ENCODE peak calls at places on chromosomes 13 and 19, in seven cellular contexts. C is gastrocnemius medialis, B is colonic mucosa, R is left ventricle myocardium inferior, P is PC-9, T is PC-3, J is IMR-90. Q is an unnamed sample.

GRCh38 chr19:30056580-30056979 is 114.5 kb downstream of the URI1 start:
- DNase-seq in C (no peak), B (no peak), R (no peak), P (no peak), T (no peak), J (no peak), Q (no peak)

GRCh38 chr19:6362024-6362344 is 653 bp downstream of the CLPP start:
- DNase-seq in C (no peak), B (peak), R (no peak), P (no peak), T (no peak), J (no peak), Q (peak)

GRCh38 chr19:10379880-10380310 is 477 bp downstream of the TYK2 start:
- DNase-seq in C (no peak), B (no peak), R (no peak), P (no peak), T (no peak), J (no peak), Q (no peak)

GRCh38 chr19:19239675-19240074 is 27.9 kb downstream of the NCAN start:
- DNase-seq in C (no peak), B (no peak), R (no peak), P (no peak), T (no peak), J (no peak), Q (no peak)

GRCh38 chr19:51089786-51090185 is 7.1 kb upstream of the KLK14 start:
- DNase-seq in C (no peak), B (no peak), R (no peak), P (no peak), T (no peak), J (no peak), Q (no peak)

GRCh38 chr19:13987101-13987890 is 18.8 kb downstream of the RFX1 start:
- DNase-seq in C (peak), B (no peak), R (peak), P (no peak), T (no peak), J (no peak), Q (no peak)

GRCh38 chr19:51394045-51394836 is 3.9 kb upstream of the C19orf84 start:
- DNase-seq in C (peak), B (peak), R (peak), P (peak), T (peak), J (peak), Q (peak)

GRCh38 chr13:79935121-79935520 is 405.8 kb downstream of the SPRY2 start:
- DNase-seq in C (no peak), B (no peak), R (no peak), P (no peak), T (no peak), J (peak), Q (no peak)

GRCh38 chr13:111323950-111324651 is 3.7 kb downstream of the TEX29 start:
- DNase-seq in C (no peak), B (no peak), R (no peak), P (no peak), T (no peak), J (peak), Q (peak)

GRCh38 chr19:49020931-49021895 is 2.9 kb downstream of the CGB3 start:
- DNase-seq in C (no peak), B (no peak), R (no peak), P (no peak), T (peak), J (peak), Q (no peak)

GRCh38 chr19:55519461-55520311 is 17.2 kb downstream of the SBK2 start:
- DNase-seq in C (peak), B (no peak), R (no peak), P (no peak), T (peak), J (peak), Q (no peak)

DNA sequence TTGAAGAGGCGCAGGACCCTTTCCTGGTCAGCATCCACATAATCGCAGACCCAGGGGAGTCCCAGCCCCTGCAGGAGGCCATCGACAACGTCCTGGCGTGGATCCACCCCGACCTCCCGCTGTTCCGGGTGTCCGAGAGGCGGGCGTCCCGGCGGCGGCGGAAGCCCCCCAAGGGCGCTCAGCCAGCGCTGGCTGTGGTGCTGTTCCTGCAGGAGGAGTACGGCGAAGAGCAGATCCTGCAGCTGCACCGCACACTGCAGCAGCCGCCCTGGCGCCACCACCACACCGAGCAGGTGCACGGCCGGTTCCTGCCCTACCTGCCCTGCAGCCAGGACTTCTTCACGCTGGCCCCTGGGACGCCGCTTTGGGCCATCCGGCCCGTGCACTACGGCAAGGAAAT is 29.3 kb downstream of the FAM124A start:
- DNase-seq in C (no peak), B (no peak), R (no peak), P (no peak), T (no peak), J (no peak), Q (no peak)
- H3K27ac ChIP-seq in C (no peak), B (no peak), R (no peak), P (no peak), T (no peak), J (no peak), Q (no peak)

GRCh38 chr19:42567567-42567966 is 27.2 kb downstream of the CEACAM8 start:
- DNase-seq in C (no peak), B (no peak), R (no peak), P (no peak), T (no peak), J (no peak), Q (no peak)

GRCh38 chr19:42573642-42574041 is 21.1 kb downstream of the CEACAM8 start:
- DNase-seq in C (no peak), B (no peak), R (no peak), P (no peak), T (no peak), J (no peak), Q (no peak)

GRCh38 chr19:42571136-42571535 is 23.6 kb downstream of the CEACAM8 start:
- DNase-seq in C (no peak), B (no peak), R (no peak), P (no peak), T (no peak), J (no peak), Q (no peak)

GRCh38 chr19:42568006-42568405 is 26.7 kb downstream of the CEACAM8 start:
- DNase-seq in C (no peak), B (no peak), R (no peak), P (no peak), T (no peak), J (no peak), Q (no peak)

GRCh38 chr19:42569193-42569592 is 25.5 kb downstream of the CEACAM8 start:
- DNase-seq in C (no peak), B (no peak), R (no peak), P (no peak), T (no peak), J (no peak), Q (no peak)
- H3K27ac ChIP-seq in C (no peak), B (no peak), R (no peak), P (no peak), T (no peak), J (no peak), Q (no peak)

DNA sequence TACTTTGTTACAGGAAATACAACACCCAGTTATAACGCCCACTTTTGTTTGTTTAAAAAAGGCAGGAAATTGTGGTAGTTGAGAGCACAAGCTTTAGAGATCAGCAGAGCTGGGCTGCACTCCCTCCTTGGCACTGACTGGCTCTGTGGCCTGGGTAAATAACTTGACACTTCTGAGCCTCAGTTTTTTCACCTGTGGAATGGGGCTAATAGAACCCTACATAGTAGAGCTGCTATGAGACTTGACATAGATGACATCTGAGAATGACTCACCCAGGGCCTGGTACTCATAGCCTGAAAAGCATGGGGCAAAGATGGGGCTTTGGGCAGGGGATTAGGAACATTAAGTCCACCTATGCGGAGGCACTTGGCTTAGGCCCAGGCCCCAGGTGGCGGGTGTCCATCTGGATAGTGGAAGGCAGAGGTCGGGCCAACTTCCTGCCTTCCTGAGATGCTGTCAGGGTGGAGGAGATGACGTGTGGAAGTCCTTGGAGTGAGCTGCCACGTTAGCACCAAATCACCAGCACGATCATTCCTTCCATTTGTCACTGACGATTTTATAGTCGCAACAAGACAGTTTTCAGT is 159.1 kb downstream of the KATNAL1 start:
- DNase-seq in C (no peak), B (no peak), R (no peak), P (no peak), T (no peak), J (no peak), Q (no peak)
- H3K27ac ChIP-seq in C (no peak), B (no peak), R (no peak), P (no peak), T (no peak), J (no peak), Q (no peak)

GRCh38 chr13:46374710-46375109 is 12.3 kb downstream of the RUBCNL start:
- DNase-seq in C (no peak), B (no peak), R (no peak), P (no peak), T (peak), J (no peak), Q (no peak)
- H3K27ac ChIP-seq in C (no peak), B (peak), R (no peak), P (no peak), T (no peak), J (no peak), Q (no peak)

DNA sequence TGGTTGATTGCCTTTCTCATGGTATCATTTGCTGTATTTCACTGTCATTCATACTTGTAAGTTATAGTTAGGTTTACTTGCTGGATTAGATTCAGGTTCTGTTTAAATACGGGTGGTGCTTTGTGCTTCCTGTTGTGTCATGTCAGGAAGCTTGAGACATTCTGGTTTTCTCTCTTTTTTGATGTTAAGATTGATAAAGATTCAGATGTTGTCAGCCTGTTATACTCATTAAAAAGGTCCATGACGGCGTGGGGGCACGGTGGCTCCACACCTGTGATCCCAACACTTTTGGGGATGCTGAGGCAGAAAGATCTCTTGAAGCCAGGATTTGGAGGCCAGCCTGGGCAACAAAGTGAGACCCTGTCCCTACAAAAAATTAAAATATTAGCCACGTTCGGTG is 45.7 kb downstream of the NAA16 start:
- DNase-seq in C (no peak), B (no peak), R (no peak), P (no peak), T (peak), J (no peak), Q (no peak)
- H3K27ac ChIP-seq in C (no peak), B (no peak), R (no peak), P (peak), T (peak), J (no peak), Q (no peak)

Q was measured in sigmoid colon.